ENCODE peak calls at places on chromosome 17, in four cellular contexts. L is SK-N-SH, Y is K562, E is GM12878. T is an unnamed sample.
A peak's percentile ranks its signal among the peaks of the same experiment; 100 is the strongest.

GRCh38 chr17:75769536-75769935 is 4.5 kb upstream of the GALK1 start:
- DNase-seq in L (peak; percentile 75), Y (no peak), E (no peak), T (no peak)

GRCh38 chr17:33389506-33390141 is 96.5 kb upstream of the ASIC2 start:
- DNase-seq in L (no peak), Y (no peak), E (no peak), T (no peak)

GRCh38 chr17:81996757-81997441 is 19.5 kb downstream of the ASPSCR1 start:
- DNase-seq in L (no peak), Y (no peak), E (no peak), T (no peak)

GRCh38 chr17:44331249-44331760 is 6.7 kb upstream of the SLC25A39 start:
- DNase-seq in L (peak; percentile 79), Y (peak; percentile 90), E (no peak), T (peak; percentile 84)

GRCh38 chr17:42578282-42578869 is 847 bp upstream of the PSMC3IP start:
- DNase-seq in L (peak; percentile 91), Y (peak; percentile 92), E (peak; percentile 92), T (peak; percentile 85)

GRCh38 chr17:57982452-57983170 is 5.4 kb downstream of the VEZF1 start:
- DNase-seq in L (no peak), Y (no peak), E (no peak), T (no peak)

GRCh38 chr17:40560592-40561293 is 4.5 kb downstream of the CCR7 start:
- DNase-seq in L (no peak), Y (peak; percentile 76), E (peak; percentile 96), T (no peak)

GRCh38 chr17:32288600-32288999 is 23.0 kb downstream of the RHBDL3 start:
- DNase-seq in L (no peak), Y (no peak), E (no peak), T (no peak)

GRCh38 chr17:57972151-57972550 is 15.9 kb downstream of the VEZF1 start:
- DNase-seq in L (peak; percentile 72), Y (no peak), E (no peak), T (no peak)

GRCh38 chr17:12691173-12691572 is 25.5 kb downstream of the MYOCD start:
- DNase-seq in L (no peak), Y (no peak), E (no peak), T (no peak)

GRCh38 chr17:45345554-45346254 is 28.9 kb upstream of the MAP3K14 start:
- DNase-seq in L (no peak), Y (peak; percentile 93), E (no peak), T (peak; percentile 63)

GRCh38 chr17:1735834-1736347 is 6.8 kb upstream of the SERPINF2 start:
- DNase-seq in L (peak; percentile 38), Y (no peak), E (no peak), T (no peak)

GRCh38 chr17:48814504-48814903 is 2.5 kb downstream of the TTLL6 start:
- DNase-seq in L (peak; percentile 87), Y (peak; percentile 71), E (no peak), T (peak; percentile 97)

GRCh38 chr17:57679906-57680695 is 65.0 kb downstream of the CCDC182 start:
- DNase-seq in L (no peak), Y (no peak), E (no peak), T (no peak)

GRCh38 chr17:57080708-57081107 is 4.3 kb upstream of the AKAP1 start:
- DNase-seq in L (no peak), Y (no peak), E (peak; percentile 62), T (no peak)

DNA sequence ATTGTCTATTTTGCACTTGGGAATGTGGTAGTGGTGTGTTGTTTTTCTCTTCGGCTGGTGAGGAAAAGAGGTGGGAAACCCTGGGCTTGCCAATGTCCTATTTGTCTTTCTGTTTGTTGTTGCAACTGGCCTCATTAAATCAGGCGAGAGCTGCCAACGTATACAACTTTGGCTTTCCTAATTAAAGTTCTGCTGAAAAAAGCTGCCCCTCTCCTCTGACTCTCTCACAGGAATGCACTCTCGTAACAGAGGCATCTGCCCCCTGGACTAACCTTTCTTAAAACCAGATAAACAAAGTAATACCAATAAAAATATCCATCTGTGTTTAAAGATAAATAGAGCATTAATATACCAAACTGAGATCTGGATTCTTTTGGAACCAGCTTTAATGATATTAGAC is 7.8 kb downstream of the CDRT15 start:
- DNase-seq in L (no peak), Y (no peak), E (no peak), T (no peak)
- TF ChIP-seq RCOR1 in L (no peak), Y (no peak), E (no peak), T (no peak)

DNA sequence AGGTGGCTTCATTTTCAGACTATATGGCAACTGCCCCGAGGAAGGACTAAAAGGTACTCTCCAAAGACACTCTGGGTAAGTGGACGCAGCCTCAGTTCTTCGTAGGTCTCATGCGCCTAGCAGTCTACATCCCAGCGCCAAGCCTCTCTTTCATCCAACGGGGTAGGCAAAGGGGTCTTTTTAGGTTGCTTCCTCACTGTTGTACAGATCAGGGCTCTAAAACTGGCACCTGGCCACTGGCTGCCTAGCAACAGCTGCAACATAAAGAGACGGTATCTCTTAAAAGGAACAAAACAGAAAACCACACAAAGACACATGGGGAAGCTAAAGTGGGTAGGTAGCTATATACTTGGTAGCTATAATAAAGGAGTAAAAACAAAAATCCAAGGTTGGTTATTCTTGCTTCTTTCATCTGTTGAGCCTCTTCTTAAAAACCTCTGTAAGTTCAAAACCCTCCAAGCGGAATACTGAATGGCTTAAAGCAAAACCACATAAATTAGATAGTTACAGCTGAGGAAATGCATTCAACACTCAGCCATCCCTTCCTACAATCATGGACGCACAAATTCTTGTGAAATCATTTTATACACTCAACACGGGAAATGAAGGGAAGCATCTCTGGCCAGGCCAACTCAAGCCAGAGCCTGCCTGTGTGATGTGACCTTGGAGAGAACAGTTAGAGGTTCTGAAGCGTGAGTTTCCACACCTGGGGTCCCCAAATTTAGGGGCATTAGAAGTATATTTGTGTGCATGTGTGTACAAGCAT is 22.7 kb downstream of the CYTH1 start:
- DNase-seq in L (peak; percentile 58), Y (peak; percentile 47), E (no peak), T (no peak)
- TF ChIP-seq MAX in L (no peak), Y (no peak), E (no peak), T (no peak)

GRCh38 chr17:4516740-4517139 is 18.1 kb downstream of the SPNS2 start:
- DNase-seq in L (no peak), Y (no peak), E (no peak), T (no peak)

GRCh38 chr17:4520060-4520880 is 21.6 kb downstream of the SPNS2 start:
- DNase-seq in L (no peak), Y (no peak), E (no peak), T (no peak)

GRCh38 chr17:4518901-4519300 is 20.2 kb downstream of the SPNS2 start:
- DNase-seq in L (no peak), Y (no peak), E (no peak), T (no peak)

GRCh38 chr17:4520881-4521600 is 22.4 kb downstream of the SPNS2 start:
- DNase-seq in L (no peak), Y (no peak), E (no peak), T (peak; percentile 52)

GRCh38 chr17:4519361-4519788 is 20.7 kb downstream of the SPNS2 start:
- DNase-seq in L (no peak), Y (no peak), E (no peak), T (no peak)
- TF ChIP-seq RCOR1 in L (no peak), Y (no peak), E (no peak), T (no peak)

DNA sequence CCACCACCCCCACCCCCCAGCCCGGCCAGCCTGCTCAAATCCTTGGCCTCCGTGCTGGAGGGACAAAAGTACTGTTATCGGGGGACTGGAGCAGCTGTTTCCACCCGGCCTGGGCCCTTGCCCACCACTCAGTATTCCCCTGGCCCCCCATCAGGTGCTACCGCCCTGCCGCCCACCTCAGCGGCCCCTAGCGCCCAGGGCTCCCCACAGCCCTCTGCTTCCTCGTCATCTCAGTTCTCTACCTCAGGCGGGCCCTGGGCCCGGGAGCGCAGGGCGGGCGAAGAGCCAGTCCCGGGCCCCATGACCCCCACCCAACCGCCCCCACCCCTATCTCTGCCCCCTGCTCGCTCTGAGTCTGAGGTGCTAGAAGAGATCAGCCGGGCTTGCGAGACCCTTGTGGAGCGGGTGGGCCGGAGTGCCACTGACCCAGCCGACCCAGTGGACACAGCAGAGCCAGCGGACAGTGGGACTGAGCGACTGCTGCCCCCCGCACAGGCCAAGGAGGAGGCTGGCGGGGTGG is 6.1 kb upstream of the TMEM88 start:
- DNase-seq in L (no peak), Y (no peak), E (no peak), T (no peak)
- TF ChIP-seq MAX in L (no peak), Y (no peak), E (no peak), T (no peak)

DNA sequence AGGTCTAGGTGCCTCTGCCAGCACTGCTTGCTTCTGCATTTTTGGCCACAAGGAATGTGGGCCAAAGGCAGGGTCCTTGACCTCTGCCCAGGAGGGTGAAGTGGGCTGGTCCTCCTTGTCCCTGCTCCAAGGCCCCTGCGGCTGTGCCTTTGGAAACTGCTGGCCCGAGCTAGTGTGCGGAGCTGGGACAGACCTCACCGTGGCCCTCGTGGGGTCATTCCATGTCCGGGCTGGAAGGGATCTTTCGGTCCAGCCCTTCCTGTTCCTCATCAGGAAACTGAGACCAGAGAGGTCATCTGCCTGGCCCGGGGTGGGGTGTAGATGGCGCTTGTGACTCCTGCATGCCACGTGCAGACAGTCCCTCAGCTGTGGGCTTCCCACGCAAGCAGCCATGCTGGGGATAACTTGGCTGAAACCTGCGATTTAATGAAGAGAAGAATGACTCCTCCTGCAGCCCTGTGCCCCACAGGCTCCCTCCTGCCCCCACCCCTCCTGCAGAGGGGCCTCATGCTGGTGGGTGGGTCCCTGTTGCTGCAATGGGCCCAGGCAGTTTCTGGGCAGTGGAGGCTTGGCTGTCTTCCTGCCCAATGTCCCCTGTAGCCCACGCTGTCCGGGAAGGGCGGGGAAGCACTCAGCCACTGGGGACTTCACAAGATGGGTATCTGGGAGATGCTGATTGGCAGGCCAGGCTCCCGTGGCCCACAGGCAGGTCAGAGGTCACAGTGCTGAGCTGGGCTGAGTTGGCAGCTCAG is 245.2 kb downstream of the SEC14L1 start:
- DNase-seq in L (peak; percentile 76), Y (peak; percentile 47), E (no peak), T (no peak)
- TF ChIP-seq RCOR1 in L (no peak), Y (no peak), E (no peak), T (no peak)

GRCh38 chr17:83174859-83175550 is 95.6 kb downstream of the METRNL start:
- DNase-seq in L (no peak), Y (no peak), E (no peak), T (no peak)

GRCh38 chr17:83175551-83176271 is 96.3 kb downstream of the METRNL start:
- DNase-seq in L (no peak), Y (no peak), E (no peak), T (no peak)

GRCh38 chr17:83176956-83177583 is 97.7 kb downstream of the METRNL start:
- DNase-seq in L (no peak), Y (no peak), E (no peak), T (no peak)

GRCh38 chr17:83177611-83178532 is 98.5 kb downstream of the METRNL start:
- DNase-seq in L (peak; percentile 29), Y (no peak), E (no peak), T (no peak)

GRCh38 chr17:83176272-83176955 is 97.0 kb downstream of the METRNL start:
- DNase-seq in L (no peak), Y (no peak), E (no peak), T (no peak)
- TF ChIP-seq MAX in L (no peak), Y (no peak), E (no peak), T (no peak)